ENCODE peak calls at places on chromosomes 7 and 10, in ten cellular contexts. H is uterus, W is A549, Y is transverse colon, R is astrocyte, J is fibroblast of lung, Z is tibial artery, B is IMR-90, A is HCT116, L is body of pancreas. D is an unnamed sample. For H3K4me1, the result is how much of the 10 kb centered on the place peaks cover.

GRCh38 chr7:16758634-16759602 is 5.4 kb downstream of the TSPAN13 start:
- DNase-seq in H (no peak), W (no peak), Y (no peak), R (no peak), J (no peak), Z (no peak), B (no peak), A (no peak), L (no peak), D (peak)

GRCh38 chr7:155914341-155914740 is 102.1 kb upstream of the SHH start:
- DNase-seq in H (no peak), W (no peak), Y (no peak), R (no peak), J (no peak), Z (no peak), B (no peak), A (no peak), L (no peak), D (no peak)

GRCh38 chr7:20026762-20027161 is 190.4 kb downstream of the MACC1 start:
- DNase-seq in H (no peak), W (no peak), Y (no peak), R (no peak), J (no peak), Z (no peak), B (no peak), A (no peak), L (no peak), D (no peak)

GRCh38 chr10:80996615-80997193 is 459.0 kb downstream of the SH2D4B start:
- DNase-seq in H (no peak), W (no peak), Y (peak), R (no peak), J (no peak), Z (no peak), B (no peak), A (no peak), L (no peak), D (no peak)

GRCh38 chr7:53358301-53358700 is 322.9 kb downstream of the POM121L12 start:
- DNase-seq in H (no peak), W (no peak), Y (no peak), R (no peak), J (no peak), Z (no peak), B (no peak), A (no peak), L (no peak), D (no peak)

GRCh38 chr10:82981137-82981723 is 1106.2 kb downstream of the NRG3 start:
- DNase-seq in H (no peak), W (no peak), Y (no peak), R (peak), J (peak), Z (no peak), B (peak), A (no peak), L (no peak), D (no peak)

GRCh38 chr10:46229144-46229563 is 57.6 kb upstream of the ANTXRL start:
- DNase-seq in H (peak), W (peak), Y (peak), R (no peak), J (no peak), Z (no peak), B (no peak), A (no peak), L (no peak), D (peak)

GRCh38 chr10:47403401-47404318 is 19.6 kb upstream of the ZNF488 start:
- DNase-seq in H (no peak), W (peak), Y (no peak), R (no peak), J (peak), Z (no peak), B (peak), A (no peak), L (no peak), D (no peak)

GRCh38 chr7:116382375-116382774 is 117.2 kb upstream of the CAV2 start:
- DNase-seq in H (no peak), W (no peak), Y (no peak), R (no peak), J (no peak), Z (no peak), B (no peak), A (no peak), L (no peak), D (no peak)

GRCh38 chr7:96920713-96921112 is 84.6 kb upstream of the DLX6 start:
- DNase-seq in H (no peak), W (no peak), Y (no peak), R (no peak), J (no peak), Z (no peak), B (no peak), A (no peak), L (no peak), D (no peak)

GRCh38 chr7:115052706-115053105 is 130.8 kb downstream of the MDFIC start:
- DNase-seq in H (no peak), W (no peak), Y (no peak), R (no peak), J (no peak), Z (no peak), B (no peak), A (no peak), L (no peak), D (no peak)

GRCh38 chr7:133770863-133771492 is 356.2 kb upstream of the LRGUK start:
- DNase-seq in H (no peak), W (peak), Y (no peak), R (peak), J (peak), Z (no peak), B (peak), A (no peak), L (no peak), D (no peak)

GRCh38 chr7:10644849-10645248 is 328.8 kb upstream of the PHF14 start:
- DNase-seq in H (no peak), W (no peak), Y (no peak), R (no peak), J (no peak), Z (no peak), B (no peak), A (no peak), L (no peak), D (no peak)

GRCh38 chr7:25215694-25216335 is 12.5 kb downstream of the NPVF start:
- DNase-seq in H (no peak), W (no peak), Y (no peak), R (no peak), J (no peak), Z (no peak), B (no peak), A (no peak), L (no peak), D (no peak)
- TF ChIP-seq CTCF in H (no peak), W (no peak), Y (peak), R (no peak), J (no peak), Z (no peak), B (no peak), A (peak), L (no peak), D (no peak)

DNA sequence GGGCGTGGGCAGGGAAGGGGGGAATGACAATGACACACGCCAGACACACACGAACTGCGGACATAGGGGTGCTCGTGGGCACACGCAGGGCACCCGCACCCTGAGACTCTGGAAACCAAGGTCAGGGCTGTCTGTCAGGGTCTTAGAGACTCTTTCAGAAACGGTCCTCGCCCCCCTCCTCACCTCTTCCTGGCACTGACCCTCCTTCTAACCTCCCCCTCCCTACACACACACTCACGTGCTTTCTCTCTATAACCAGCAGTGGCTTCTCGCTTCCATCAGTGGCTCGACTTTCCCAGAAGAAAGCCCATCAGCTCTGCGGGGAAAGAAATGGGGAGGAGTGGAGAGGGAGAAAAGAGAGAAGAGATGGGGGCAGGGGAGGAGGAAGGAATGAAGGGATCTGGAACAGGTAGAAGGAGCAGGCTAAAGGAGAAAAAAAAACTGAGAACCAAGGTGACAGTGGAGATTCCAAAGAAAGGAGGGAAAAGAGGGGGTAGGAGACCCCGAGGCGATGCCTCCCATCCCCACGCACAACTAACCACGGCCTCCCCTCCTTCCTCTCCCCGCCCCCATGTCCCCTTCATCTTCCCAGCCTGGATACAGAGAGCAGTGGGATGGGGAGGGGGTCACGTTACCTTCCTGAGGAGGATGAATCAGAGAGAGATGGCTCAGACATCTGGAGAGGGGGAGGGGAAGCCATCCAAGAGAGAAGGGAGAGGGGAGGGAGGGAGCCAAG is 1.7 kb upstream of the VGF start:
- DNase-seq in H (no peak), W (no peak), Y (no peak), R (no peak), J (no peak), Z (no peak), B (peak), A (no peak), L (no peak), D (no peak)
- H3K4me1 ChIP-seq in H (under half), W (half or more), Y (under half), R (half or more), J (under half), Z (under half), B (under half), A (under half), L (half or more), D (under half)

DNA sequence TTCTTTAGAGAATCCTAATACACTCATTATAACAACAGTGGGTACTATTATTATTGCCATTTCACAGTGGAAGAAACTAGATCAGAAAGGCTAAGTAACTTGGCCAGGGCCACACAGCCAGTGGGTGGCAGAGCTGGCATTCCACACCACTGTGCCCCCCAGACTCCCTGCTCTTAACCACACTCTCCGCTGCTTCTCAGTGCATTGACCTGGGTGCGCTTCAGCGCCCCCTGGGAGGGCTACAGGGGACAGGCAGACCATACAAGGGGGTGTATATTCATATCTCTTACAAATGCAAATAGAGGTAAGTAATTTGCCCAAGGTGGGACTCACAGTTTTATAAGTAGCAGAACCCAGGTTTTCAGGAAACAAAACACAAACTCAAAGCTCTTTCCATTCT is 77.0 kb upstream of the NMT2 start:
- DNase-seq in H (no peak), W (peak), Y (no peak), R (no peak), J (no peak), Z (no peak), B (no peak), A (peak), L (no peak), D (peak)
- TF ChIP-seq CTCF in H (no peak), W (peak), Y (no peak), R (peak), J (no peak), Z (no peak), B (peak), A (peak), L (no peak), D (no peak)

GRCh38 chr10:68077026-68077425 is 1.9 kb upstream of the HERC4 start:
- DNase-seq in H (no peak), W (no peak), Y (no peak), R (no peak), J (no peak), Z (no peak), B (no peak), A (no peak), L (no peak), D (no peak)

GRCh38 chr10:68074404-68074774 is 694 bp downstream of the HERC4 start:
- DNase-seq in H (no peak), W (no peak), Y (no peak), R (no peak), J (no peak), Z (no peak), B (no peak), A (no peak), L (no peak), D (no peak)

GRCh38 chr10:68075550-68076004 is 494 bp upstream of the HERC4 start:
- DNase-seq in H (no peak), W (no peak), Y (no peak), R (no peak), J (no peak), Z (no peak), B (no peak), A (no peak), L (no peak), D (no peak)

GRCh38 chr10:68074775-68075549 is at the start of gene HERC4:
- DNase-seq in H (peak), W (peak), Y (peak), R (peak), J (peak), Z (peak), B (peak), A (peak), L (peak), D (peak)

DNA sequence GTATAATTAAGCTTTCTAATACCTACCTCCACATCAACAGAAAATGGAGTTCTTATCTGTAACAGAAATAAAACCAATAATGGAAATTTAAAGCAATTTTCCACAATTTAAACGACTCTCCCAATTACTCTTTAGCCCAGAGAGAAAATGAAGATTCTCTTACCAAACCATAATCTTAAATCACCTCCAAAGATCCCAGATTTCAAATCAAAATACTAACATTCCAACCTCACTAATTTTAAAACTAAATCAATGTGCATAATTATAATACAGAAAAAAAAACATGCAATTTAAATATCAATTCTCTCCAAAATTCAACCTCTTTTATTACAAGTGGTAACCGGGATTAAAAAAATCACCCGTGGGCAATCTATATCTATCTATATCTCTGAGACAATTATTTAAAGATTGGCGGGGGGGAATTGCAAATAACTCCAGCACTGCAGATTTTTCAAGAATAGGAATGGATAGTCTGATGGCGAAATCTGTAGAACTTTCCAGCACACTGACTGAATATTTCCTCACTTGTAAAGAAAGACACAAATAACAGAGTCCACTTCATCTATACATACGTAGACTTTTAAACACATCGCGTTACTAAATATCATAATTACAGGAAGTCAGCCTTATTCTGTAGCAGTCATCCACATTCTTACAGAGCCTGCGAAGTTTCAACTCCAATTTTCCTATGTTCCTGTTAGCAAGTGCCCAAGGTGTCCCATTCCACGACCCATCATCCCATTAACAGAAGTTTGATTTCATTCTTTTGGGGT is 1.3 kb downstream of the HERC4 start:
- DNase-seq in H (no peak), W (no peak), Y (no peak), R (no peak), J (peak), Z (no peak), B (peak), A (no peak), L (no peak), D (no peak)
- H3K4me1 ChIP-seq in H (under half), W (under half), Y (under half), R (under half), J (under half), Z (under half), B (under half), A (under half), L (under half), D (under half)

GRCh38 chr10:88728107-88728763 is 22.2 kb downstream of the LIPK start:
- DNase-seq in H (no peak), W (peak), Y (peak), R (no peak), J (no peak), Z (no peak), B (no peak), A (peak), L (no peak), D (no peak)
- TF ChIP-seq CTCF in H (no peak), W (peak), Y (no peak), R (no peak), J (peak), Z (no peak), B (peak), A (peak), L (no peak), D (no peak)

DNA sequence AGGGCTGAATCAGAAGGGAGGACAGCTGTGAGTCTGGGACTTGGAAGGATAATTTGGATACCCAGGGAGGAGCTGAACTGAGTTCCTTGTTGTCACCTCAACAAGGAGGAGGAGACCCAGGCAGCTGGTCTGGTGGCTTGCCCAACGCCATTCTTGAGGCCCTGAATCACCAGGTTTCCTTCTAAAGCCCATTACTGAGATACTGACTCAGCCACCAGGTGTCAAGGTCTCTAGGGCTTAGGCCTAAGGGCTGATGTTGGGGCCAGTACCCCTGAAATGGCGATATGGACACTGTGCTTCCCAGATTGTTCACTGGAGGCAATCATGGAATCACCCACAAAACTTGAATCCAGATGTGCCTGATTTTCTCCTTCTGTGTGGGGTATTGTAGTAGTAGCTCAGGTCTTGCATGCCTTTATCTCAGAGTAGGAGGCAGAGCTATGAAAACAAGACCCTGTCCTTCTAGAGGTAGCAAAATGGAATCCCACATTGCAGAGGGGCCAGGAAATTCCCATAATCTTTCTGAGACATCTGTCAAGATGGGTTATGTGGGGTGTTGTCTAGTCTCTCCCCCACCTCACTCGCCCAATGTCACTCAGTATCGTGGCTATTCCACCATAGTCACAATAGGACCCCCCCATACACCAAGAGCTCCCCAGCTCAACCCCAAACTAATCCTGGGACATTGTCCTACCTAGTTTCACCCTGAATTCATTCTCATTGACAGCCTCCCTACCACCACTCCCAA is 1.8 kb upstream of the ATG9B start:
- DNase-seq in H (no peak), W (peak), Y (no peak), R (peak), J (no peak), Z (no peak), B (peak), A (no peak), L (no peak), D (no peak)
- H3K4me1 ChIP-seq in H (under half), W (under half), Y (under half), R (under half), J (under half), Z (under half), B (under half), A (under half), L (under half), D (under half)